ENCODE peak calls at places on chromosomes 2 and 18, in six cellular contexts. One of them, this sample, is unnamed.
A peak's percentile ranks its signal among the peaks of the same experiment; 100 is the strongest.

GRCh38 chr2:109376115-109376514 is 237.7 kb downstream of the SEPTIN10 start:
- DNase-seq in HepG2: no peak
- DNase-seq in A549: no peak
- DNase-seq in SK-N-SH: no peak
- DNase-seq in GM12878: no peak
- DNase-seq in H1: no peak
- DNase-seq in this sample: no peak

GRCh38 chr2:235940330-235940729 is 227.9 kb downstream of the GBX2 start:
- DNase-seq in HepG2: no peak
- DNase-seq in A549: peak; percentile 13
- DNase-seq in SK-N-SH: peak; percentile 75
- DNase-seq in GM12878: no peak
- DNase-seq in H1: no peak
- DNase-seq in this sample: peak; percentile 65

GRCh38 chr2:104944495-104944894 is 90.6 kb downstream of the POU3F3 start:
- DNase-seq in HepG2: peak; percentile 21
- DNase-seq in A549: peak; percentile 3
- DNase-seq in SK-N-SH: peak; percentile 35
- DNase-seq in GM12878: no peak
- DNase-seq in H1: no peak
- DNase-seq in this sample: peak; percentile 16

GRCh38 chr18:79927597-79928562 is 23.6 kb downstream of the SLC66A2 start:
- DNase-seq in HepG2: no peak
- DNase-seq in A549: no peak
- DNase-seq in SK-N-SH: no peak
- DNase-seq in GM12878: no peak
- DNase-seq in H1: no peak
- DNase-seq in this sample: no peak

GRCh38 chr2:241980193-241980592 is 110.7 kb downstream of the RTP5 start:
- DNase-seq in HepG2: no peak
- DNase-seq in A549: no peak
- DNase-seq in SK-N-SH: no peak
- DNase-seq in GM12878: no peak
- DNase-seq in H1: no peak
- DNase-seq in this sample: no peak

GRCh38 chr18:63477972-63478371 is 1.2 kb downstream of the SERPINB5 start:
- DNase-seq in HepG2: no peak
- DNase-seq in A549: no peak
- DNase-seq in SK-N-SH: no peak
- DNase-seq in GM12878: no peak
- DNase-seq in H1: no peak
- DNase-seq in this sample: no peak

GRCh38 chr2:28583899-28584553 is 88.2 kb downstream of the PLB1 start:
- DNase-seq in HepG2: peak; percentile 74
- DNase-seq in A549: peak; percentile 99
- DNase-seq in SK-N-SH: no peak
- DNase-seq in GM12878: no peak
- DNase-seq in H1: peak; percentile 21
- DNase-seq in this sample: peak; percentile 82

GRCh38 chr18:67608909-67609308 is 92.4 kb upstream of the DSEL start:
- DNase-seq in HepG2: no peak
- DNase-seq in A549: no peak
- DNase-seq in SK-N-SH: no peak
- DNase-seq in GM12878: no peak
- DNase-seq in H1: no peak
- DNase-seq in this sample: no peak

GRCh38 chr18:10261315-10262276 is 192.8 kb upstream of the APCDD1 start:
- DNase-seq in HepG2: no peak
- DNase-seq in A549: no peak
- DNase-seq in SK-N-SH: no peak
- DNase-seq in GM12878: no peak
- DNase-seq in H1: no peak
- DNase-seq in this sample: no peak

GRCh38 chr2:45649457-45649854 is 2.0 kb upstream of the PRKCE start:
- DNase-seq in HepG2: no peak
- DNase-seq in A549: no peak
- DNase-seq in SK-N-SH: peak; percentile 60
- DNase-seq in GM12878: no peak
- DNase-seq in H1: no peak
- DNase-seq in this sample: no peak

GRCh38 chr2:179622122-179622521 is 239.3 kb downstream of the ZNF385B start:
- DNase-seq in HepG2: no peak
- DNase-seq in A549: no peak
- DNase-seq in SK-N-SH: no peak
- DNase-seq in GM12878: no peak
- DNase-seq in H1: no peak
- DNase-seq in this sample: no peak

GRCh38 chr2:177129610-177130009 is 83.0 kb upstream of the HNRNPA3 start:
- DNase-seq in HepG2: no peak
- DNase-seq in A549: no peak
- DNase-seq in SK-N-SH: no peak
- DNase-seq in GM12878: no peak
- DNase-seq in H1: no peak
- DNase-seq in this sample: no peak

DNA sequence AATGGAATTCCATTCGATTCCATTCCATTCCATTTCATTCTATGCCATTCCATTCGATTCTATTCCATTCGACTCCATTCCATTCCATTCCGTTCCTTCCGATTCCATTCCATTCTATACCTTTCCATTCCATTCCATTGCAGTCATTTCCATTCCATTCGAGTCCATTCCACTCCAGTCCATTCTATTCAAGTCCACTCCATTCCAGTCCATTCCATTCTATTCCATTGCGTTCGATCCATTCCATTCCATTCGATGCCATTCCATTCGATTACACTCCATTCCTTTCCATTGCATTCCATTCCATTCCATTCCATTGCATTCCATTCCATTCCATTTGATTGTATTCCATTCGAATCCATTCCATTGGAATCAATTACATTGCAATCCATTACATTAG is 1119.8 kb downstream of the RPIA start:
- DNase-seq in HepG2: no peak
- DNase-seq in A549: no peak
- DNase-seq in SK-N-SH: no peak
- DNase-seq in GM12878: no peak
- DNase-seq in H1: no peak
- DNase-seq in this sample: no peak
- H3K9me3 ChIP-seq in HepG2: peaks cover 22% of the 10 kb centered on the region
- H3K9me3 ChIP-seq in A549: peaks cover 42% of the 10 kb centered on the region
- H3K9me3 ChIP-seq in SK-N-SH: peaks cover 5% of the 10 kb centered on the region
- H3K9me3 ChIP-seq in GM12878: peaks cover 4% of the 10 kb centered on the region
- H3K9me3 ChIP-seq in H1: peaks cover 82% of the 10 kb centered on the region
- H3K9me3 ChIP-seq in this sample: peaks cover 8% of the 10 kb centered on the region

GRCh38 chr2:217370391-217370790 is 510.5 kb upstream of the TNP1 start:
- DNase-seq in HepG2: peak; percentile 21
- DNase-seq in A549: no peak
- DNase-seq in SK-N-SH: no peak
- DNase-seq in GM12878: no peak
- DNase-seq in H1: no peak
- DNase-seq in this sample: peak; percentile 5

GRCh38 chr2:217366996-217367395 is 507.1 kb upstream of the TNP1 start:
- DNase-seq in HepG2: no peak
- DNase-seq in A549: no peak
- DNase-seq in SK-N-SH: no peak
- DNase-seq in GM12878: no peak
- DNase-seq in H1: no peak
- DNase-seq in this sample: no peak

GRCh38 chr2:217367464-217367863 is 507.6 kb upstream of the TNP1 start:
- DNase-seq in HepG2: no peak
- DNase-seq in A549: no peak
- DNase-seq in SK-N-SH: no peak
- DNase-seq in GM12878: no peak
- DNase-seq in H1: no peak
- DNase-seq in this sample: no peak

GRCh38 chr2:217372794-217373193 is 512.9 kb upstream of the TNP1 start:
- DNase-seq in HepG2: no peak
- DNase-seq in A549: no peak
- DNase-seq in SK-N-SH: peak; percentile 26
- DNase-seq in GM12878: no peak
- DNase-seq in H1: no peak
- DNase-seq in this sample: no peak

GRCh38 chr2:217371681-217372297 is 511.9 kb upstream of the TNP1 start:
- DNase-seq in HepG2: peak; percentile 22
- DNase-seq in A549: no peak
- DNase-seq in SK-N-SH: no peak
- DNase-seq in GM12878: no peak
- DNase-seq in H1: no peak
- DNase-seq in this sample: no peak
- TF ChIP-seq CHD2 in HepG2: no peak
- TF ChIP-seq CHD2 in A549: no peak
- TF ChIP-seq CHD2 in SK-N-SH: no peak
- TF ChIP-seq CHD2 in GM12878: no peak
- TF ChIP-seq CHD2 in H1: no peak
- TF ChIP-seq CHD2 in this sample: no peak

DNA sequence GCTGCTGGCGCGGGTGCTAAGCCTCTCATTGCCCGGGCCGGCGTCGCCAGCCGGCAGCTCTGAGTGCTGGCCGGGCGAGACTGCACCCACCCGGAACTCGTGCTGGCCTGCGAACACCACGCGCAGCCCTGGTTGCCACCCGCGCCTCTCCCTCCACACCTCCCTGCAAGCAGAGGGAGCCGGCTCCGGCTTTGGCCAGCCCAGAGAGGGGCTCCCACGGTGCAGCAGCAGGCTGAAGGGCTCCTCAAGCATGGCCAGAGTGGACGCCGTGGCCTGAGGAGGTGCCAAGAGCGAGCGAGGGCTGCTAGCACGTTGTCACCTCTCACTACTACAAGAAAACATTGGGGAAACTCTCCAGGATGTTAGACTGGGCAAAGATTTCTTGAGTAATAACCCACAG is 98.6 kb downstream of the SPIRE1 start:
- DNase-seq in HepG2: no peak
- DNase-seq in A549: no peak
- DNase-seq in SK-N-SH: no peak
- DNase-seq in GM12878: no peak
- DNase-seq in H1: no peak
- DNase-seq in this sample: no peak
- H3K9me3 ChIP-seq in HepG2: peaks cover 12% of the 10 kb centered on the region
- H3K9me3 ChIP-seq in A549: no peaks in the 10 kb centered on the region
- H3K9me3 ChIP-seq in SK-N-SH: no peaks in the 10 kb centered on the region
- H3K9me3 ChIP-seq in GM12878: no peaks in the 10 kb centered on the region
- H3K9me3 ChIP-seq in H1: peaks cover 31% of the 10 kb centered on the region
- H3K9me3 ChIP-seq in this sample: peaks cover 4% of the 10 kb centered on the region

GRCh38 chr2:171793691-171794678 is 100.1 kb downstream of the SLC25A12 start:
- DNase-seq in HepG2: no peak
- DNase-seq in A549: no peak
- DNase-seq in SK-N-SH: no peak
- DNase-seq in GM12878: no peak
- DNase-seq in H1: no peak
- DNase-seq in this sample: no peak

GRCh38 chr2:171794918-171795317 is 99.1 kb downstream of the SLC25A12 start:
- DNase-seq in HepG2: no peak
- DNase-seq in A549: no peak
- DNase-seq in SK-N-SH: no peak
- DNase-seq in GM12878: no peak
- DNase-seq in H1: no peak
- DNase-seq in this sample: no peak

GRCh38 chr2:171800639-171801038 is 93.4 kb downstream of the SLC25A12 start:
- DNase-seq in HepG2: no peak
- DNase-seq in A549: no peak
- DNase-seq in SK-N-SH: no peak
- DNase-seq in GM12878: no peak
- DNase-seq in H1: no peak
- DNase-seq in this sample: no peak

GRCh38 chr2:171792922-171793580 is 101.0 kb downstream of the SLC25A12 start:
- DNase-seq in HepG2: no peak
- DNase-seq in A549: no peak
- DNase-seq in SK-N-SH: no peak
- DNase-seq in GM12878: no peak
- DNase-seq in H1: no peak
- DNase-seq in this sample: no peak

GRCh38 chr2:171798156-171798815 is 95.8 kb downstream of the SLC25A12 start:
- DNase-seq in HepG2: peak; percentile 60
- DNase-seq in A549: no peak
- DNase-seq in SK-N-SH: no peak
- DNase-seq in GM12878: no peak
- DNase-seq in H1: no peak
- DNase-seq in this sample: no peak
- TF ChIP-seq CHD2 in HepG2: no peak
- TF ChIP-seq CHD2 in A549: no peak
- TF ChIP-seq CHD2 in SK-N-SH: no peak
- TF ChIP-seq CHD2 in GM12878: no peak
- TF ChIP-seq CHD2 in H1: no peak
- TF ChIP-seq CHD2 in this sample: no peak

GRCh38 chr2:160097329-160097728 is 34.9 kb upstream of the PLA2R1 start:
- DNase-seq in HepG2: no peak
- DNase-seq in A549: no peak
- DNase-seq in SK-N-SH: no peak
- DNase-seq in GM12878: no peak
- DNase-seq in H1: no peak
- DNase-seq in this sample: no peak

GRCh38 chr2:160091381-160091780 is 29.0 kb upstream of the PLA2R1 start:
- DNase-seq in HepG2: no peak
- DNase-seq in A549: no peak
- DNase-seq in SK-N-SH: no peak
- DNase-seq in GM12878: no peak
- DNase-seq in H1: no peak
- DNase-seq in this sample: no peak

GRCh38 chr2:160096414-160096813 is 34.0 kb upstream of the PLA2R1 start:
- DNase-seq in HepG2: no peak
- DNase-seq in A549: no peak
- DNase-seq in SK-N-SH: no peak
- DNase-seq in GM12878: no peak
- DNase-seq in H1: no peak
- DNase-seq in this sample: no peak

GRCh38 chr2:160087854-160088745 is 25.7 kb upstream of the PLA2R1 start:
- DNase-seq in HepG2: peak; percentile 30
- DNase-seq in A549: peak; percentile 35
- DNase-seq in SK-N-SH: no peak
- DNase-seq in GM12878: no peak
- DNase-seq in H1: no peak
- DNase-seq in this sample: peak; percentile 41

DNA sequence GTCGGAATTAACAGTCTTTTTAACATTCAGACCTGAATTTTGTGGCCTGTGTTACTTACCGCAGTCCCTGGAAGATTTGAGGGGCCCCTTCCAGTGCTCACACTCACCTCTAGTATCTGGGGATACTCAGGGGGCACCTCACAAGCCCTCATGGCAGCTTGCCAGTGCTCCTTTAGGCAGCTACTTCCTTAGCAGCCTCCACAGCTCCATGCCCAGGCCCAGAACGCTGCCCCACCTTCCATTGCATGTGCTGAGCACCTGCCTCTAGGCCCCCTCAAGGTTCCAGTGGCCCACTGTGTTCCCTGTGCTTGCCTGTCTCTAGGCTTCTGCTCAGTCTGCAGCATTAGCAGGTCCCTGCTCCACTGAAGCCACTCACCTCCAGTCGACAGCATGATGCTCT is 30.0 kb upstream of the PLA2R1 start:
- DNase-seq in HepG2: no peak
- DNase-seq in A549: no peak
- DNase-seq in SK-N-SH: no peak
- DNase-seq in GM12878: no peak
- DNase-seq in H1: no peak
- DNase-seq in this sample: no peak
- H3K9me3 ChIP-seq in HepG2: peaks cover 21% of the 10 kb centered on the region
- H3K9me3 ChIP-seq in A549: peaks cover 9% of the 10 kb centered on the region
- H3K9me3 ChIP-seq in SK-N-SH: peaks cover 5% of the 10 kb centered on the region
- H3K9me3 ChIP-seq in GM12878: peaks cover 11% of the 10 kb centered on the region
- H3K9me3 ChIP-seq in H1: peaks cover 44% of the 10 kb centered on the region
- H3K9me3 ChIP-seq in this sample: peaks cover 5% of the 10 kb centered on the region

GRCh38 chr2:128282246-128282975 is 36.3 kb downstream of the HS6ST1 start:
- DNase-seq in HepG2: no peak
- DNase-seq in A549: no peak
- DNase-seq in SK-N-SH: peak; percentile 82
- DNase-seq in GM12878: no peak
- DNase-seq in H1: no peak
- DNase-seq in this sample: no peak
- TF ChIP-seq CHD2 in HepG2: no peak
- TF ChIP-seq CHD2 in A549: no peak
- TF ChIP-seq CHD2 in SK-N-SH: no peak
- TF ChIP-seq CHD2 in GM12878: no peak
- TF ChIP-seq CHD2 in H1: no peak
- TF ChIP-seq CHD2 in this sample: no peak

This sample was measured in K562.